ENCODE peak calls at places on chromosomes 6 and 20, in nine cellular contexts. J, U, V, N, E, D, H, Z and F are unnamed samples.

GRCh38 chr6:111361648-111362047 is 121.4 kb downstream of the REV3L start:
- DNase-seq in J (peak; percentile 45), U (peak; percentile 45), V (no peak), N (peak; percentile 58), E (peak; percentile 7), D (peak; percentile 43), H (no peak), Z (peak; percentile 45), F (no peak)

GRCh38 chr6:134517145-134517658 is 199.3 kb upstream of the SGK1 start:
- DNase-seq in J (peak; percentile 51), U (peak; percentile 88), V (no peak), N (peak; percentile 72), E (no peak), D (peak; percentile 19), H (peak; percentile 88), Z (peak; percentile 46), F (no peak)

GRCh38 chr6:24313477-24314141 is 44.2 kb downstream of the DCDC2 start:
- DNase-seq in J (no peak), U (peak; percentile 85), V (no peak), N (no peak), E (no peak), D (no peak), H (no peak), Z (no peak), F (no peak)

GRCh38 chr20:48308882-48309281 is 518.9 kb downstream of the PREX1 start:
- DNase-seq in J (no peak), U (no peak), V (no peak), N (no peak), E (no peak), D (peak; percentile 69), H (no peak), Z (no peak), F (no peak)

GRCh38 chr6:13302291-13302690 is 26.0 kb downstream of the TBC1D7 start:
- DNase-seq in J (no peak), U (no peak), V (no peak), N (peak; percentile 79), E (no peak), D (no peak), H (peak; percentile 44), Z (no peak), F (no peak)

GRCh38 chr6:39794231-39794630 is 2.1 kb downstream of the DAAM2 start:
- DNase-seq in J (no peak), U (no peak), V (no peak), N (peak; percentile 84), E (no peak), D (peak; percentile 51), H (no peak), Z (no peak), F (no peak)

GRCh38 chr6:28643017-28643740 is 117.5 kb downstream of the GPX5 start:
- DNase-seq in J (peak; percentile 17), U (peak; percentile 90), V (no peak), N (no peak), E (no peak), D (peak; percentile 51), H (no peak), Z (peak; percentile 46), F (peak; percentile 45)

GRCh38 chr6:44811456-44811855 is 423.9 kb downstream of the CDC5L start:
- DNase-seq in J (no peak), U (no peak), V (no peak), N (no peak), E (no peak), D (no peak), H (no peak), Z (no peak), F (no peak)